ENCODE peak calls at places on chromosomes 6 and 20, in eight cellular contexts. E is left lung, R is lower lobe of right lung, Z is GM12865, Q is colonic mucosa, J is AG04450, G is GM10248, S is epithelial cell of esophagus. D is an unnamed sample.

GRCh38 chr20:40925829-40926228 is 102.8 kb upstream of the TOP1 start:
- DNase-seq in Z (no peak), Q (no peak), J (no peak), R (no peak), S (no peak), G (no peak), E (no peak), D (no peak)

GRCh38 chr6:161080263-161080970 is 88.8 kb downstream of the MAP3K4 start:
- DNase-seq in G (no peak), Z (no peak), R (no peak), S (no peak), E (no peak), J (no peak), Q (no peak), D (no peak)

GRCh38 chr6:144646066-144646800 is 361.1 kb downstream of the UTRN start:
- DNase-seq in Q (no peak), R (no peak), E (no peak), J (no peak), Z (no peak), S (no peak), G (no peak), D (no peak)

GRCh38 chr6:106886922-106887797 is 87.4 kb downstream of the CD24 start:
- DNase-seq in R (no peak), E (no peak), Z (no peak), G (no peak), Q (no peak), J (no peak), S (peak), D (no peak)

GRCh38 chr6:54879188-54879985 is 32.8 kb downstream of the FAM83B start:
- DNase-seq in Z (no peak), S (peak), J (no peak), E (no peak), G (no peak), R (no peak), Q (no peak), D (no peak)

GRCh38 chr6:20660534-20660933 is 126.3 kb downstream of the CDKAL1 start:
- DNase-seq in E (no peak), J (no peak), S (peak), Z (no peak), R (no peak), G (no peak), Q (no peak), D (no peak)

GRCh38 chr6:158040051-158040803 is 58.6 kb downstream of the SYNJ2 start:
- DNase-seq in Z (peak), R (peak), Q (no peak), E (no peak), J (peak), G (peak), S (peak), D (peak)

GRCh38 chr20:53707341-53708102 is 113.9 kb upstream of the ZNF217 start:
- DNase-seq in R (no peak), E (no peak), Q (no peak), Z (peak), S (no peak), J (peak), G (no peak), D (peak)

GRCh38 chr6:10453596-10453995 is 38.7 kb upstream of the TFAP2A start:
- DNase-seq in Z (no peak), J (no peak), G (no peak), R (no peak), S (no peak), Q (no peak), E (no peak), D (no peak)

GRCh38 chr6:57138026-57138425 is 34.1 kb upstream of the BAG2 start:
- DNase-seq in G (no peak), E (no peak), Z (no peak), R (no peak), J (no peak), Q (no peak), S (no peak), D (no peak)

GRCh38 chr6:23111984-23112383 is 542.6 kb downstream of the HDGFL1 start:
- DNase-seq in J (peak), Q (no peak), R (no peak), Z (no peak), E (no peak), S (no peak), G (no peak), D (no peak)

GRCh38 chr6:43286456-43286994 is 11.5 kb upstream of the SLC22A7 start:
- DNase-seq in S (no peak), R (no peak), Z (no peak), J (no peak), G (no peak), Q (no peak), E (no peak), D (no peak)

GRCh38 chr6:43287717-43288679 is 10.1 kb upstream of the SLC22A7 start:
- DNase-seq in S (no peak), G (no peak), E (no peak), R (no peak), Z (no peak), Q (peak), J (no peak), D (no peak)

GRCh38 chr6:43285832-43286231 is 12.2 kb upstream of the SLC22A7 start:
- DNase-seq in S (no peak), G (no peak), Z (no peak), Q (no peak), E (no peak), J (no peak), R (no peak), D (no peak)

GRCh38 chr6:43285415-43285814 is 12.6 kb upstream of the SLC22A7 start:
- DNase-seq in J (no peak), G (no peak), E (no peak), Z (no peak), R (no peak), Q (no peak), S (no peak), D (no peak)

DNA sequence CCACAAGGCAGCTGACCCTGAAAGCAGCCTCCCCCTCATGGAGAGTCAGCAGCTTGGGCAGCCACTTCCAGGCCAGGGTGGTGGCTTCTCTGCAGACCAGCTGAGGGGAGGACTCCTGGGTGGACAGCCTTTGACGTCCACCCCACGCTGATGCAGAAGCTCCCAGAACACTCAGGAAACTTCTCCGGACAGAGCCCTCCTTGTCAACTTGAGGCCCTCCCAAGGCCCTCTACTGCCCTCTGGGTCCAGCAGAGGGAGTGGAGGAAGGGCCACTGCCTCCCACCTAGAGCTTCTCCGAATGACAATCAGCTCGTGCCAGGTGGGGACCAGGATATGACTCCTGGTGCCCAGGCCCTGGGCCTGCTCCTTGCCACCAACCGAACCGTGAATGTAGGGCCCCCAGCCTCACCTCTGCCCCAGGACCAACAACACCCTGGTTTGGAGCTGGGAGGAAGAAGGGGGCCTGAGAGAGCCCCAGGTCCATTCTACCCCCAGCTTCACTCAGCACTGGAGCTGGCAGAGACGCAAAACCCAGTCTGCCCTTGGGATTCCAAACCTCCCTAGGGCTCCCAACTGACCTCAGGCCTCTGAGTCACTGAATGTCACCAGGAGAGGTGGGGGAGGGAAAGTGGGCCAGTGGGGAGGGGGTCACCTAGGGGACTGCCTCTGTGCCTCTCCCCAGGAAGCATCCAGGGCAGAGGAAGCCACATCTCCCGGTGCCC is 10.9 kb upstream of the SLC22A7 start:
- DNase-seq in E (no peak), Z (no peak), Q (peak), J (no peak), S (no peak), G (no peak), R (no peak), D (no peak)
- TF ChIP-seq CTCF in E (no peak), Z (no peak), Q (no peak), J (peak), S (no peak), G (no peak), R (no peak), D (no peak)

DNA sequence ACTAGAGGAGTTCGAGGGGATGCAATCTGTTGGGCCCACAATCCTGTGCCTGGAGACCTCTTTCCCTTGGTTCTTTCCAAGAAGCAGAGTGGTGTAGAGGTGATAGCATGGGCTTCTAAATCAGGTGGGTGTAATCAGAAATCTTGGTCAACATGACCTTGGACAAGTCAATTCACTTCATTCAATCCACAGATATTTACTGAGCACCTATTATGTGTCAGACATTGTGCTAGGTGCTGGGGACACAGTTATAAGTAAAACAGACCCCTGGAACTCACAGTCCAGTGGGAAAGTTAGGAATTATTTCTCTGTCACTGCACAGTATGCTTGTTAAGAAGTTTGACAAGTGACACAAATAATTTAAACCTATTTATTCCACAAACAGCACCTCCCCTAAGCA is 3.3 kb upstream of the E2F1 start:
- DNase-seq in E (no peak), Z (no peak), G (no peak), J (no peak), Q (no peak), R (no peak), S (no peak), D (no peak)
- TF ChIP-seq CTCF in E (no peak), Z (no peak), G (no peak), J (no peak), Q (no peak), R (no peak), S (no peak), D (no peak)

DNA sequence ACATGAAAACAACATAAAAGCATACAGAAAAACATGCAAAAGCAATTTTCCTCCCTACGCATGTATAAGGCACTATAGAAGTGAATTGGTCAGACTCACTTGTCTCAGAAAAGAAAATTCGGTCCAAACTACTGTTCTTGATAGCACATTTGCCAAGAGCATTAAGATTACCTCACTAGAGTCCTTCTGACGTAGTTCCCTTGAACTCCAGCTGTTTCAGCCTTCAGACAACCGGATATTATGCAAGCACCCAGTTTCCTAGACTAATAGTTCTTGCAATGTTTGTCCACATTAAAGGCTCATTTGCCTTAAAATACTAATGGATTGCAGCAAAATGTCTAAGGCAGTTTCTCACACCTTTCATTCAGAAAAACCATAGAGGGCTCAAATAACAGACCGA is 2.5 kb upstream of the CASS4 start:
- DNase-seq in E (no peak), R (no peak), J (peak), Z (no peak), S (no peak), Q (no peak), G (no peak), D (no peak)
- TF ChIP-seq CTCF in E (no peak), R (no peak), J (no peak), Z (no peak), S (no peak), Q (no peak), G (no peak), D (no peak)

GRCh38 chr6:139927742-139928305 is 553.4 kb upstream of the CITED2 start:
- DNase-seq in R (no peak), S (no peak), E (no peak), Z (no peak), J (no peak), Q (no peak), G (no peak), D (no peak)

GRCh38 chr6:139926711-139927110 is 552.3 kb upstream of the CITED2 start:
- DNase-seq in J (no peak), E (no peak), R (no peak), Q (no peak), G (no peak), Z (peak), S (no peak), D (no peak)

GRCh38 chr6:139925894-139926641 is 551.6 kb upstream of the CITED2 start:
- DNase-seq in G (no peak), R (no peak), S (no peak), E (no peak), Q (peak), J (peak), Z (no peak), D (no peak)

GRCh38 chr6:139923964-139924475 is 549.6 kb upstream of the CITED2 start:
- DNase-seq in E (no peak), R (no peak), J (no peak), S (peak), Z (no peak), Q (no peak), G (no peak), D (no peak)

DNA sequence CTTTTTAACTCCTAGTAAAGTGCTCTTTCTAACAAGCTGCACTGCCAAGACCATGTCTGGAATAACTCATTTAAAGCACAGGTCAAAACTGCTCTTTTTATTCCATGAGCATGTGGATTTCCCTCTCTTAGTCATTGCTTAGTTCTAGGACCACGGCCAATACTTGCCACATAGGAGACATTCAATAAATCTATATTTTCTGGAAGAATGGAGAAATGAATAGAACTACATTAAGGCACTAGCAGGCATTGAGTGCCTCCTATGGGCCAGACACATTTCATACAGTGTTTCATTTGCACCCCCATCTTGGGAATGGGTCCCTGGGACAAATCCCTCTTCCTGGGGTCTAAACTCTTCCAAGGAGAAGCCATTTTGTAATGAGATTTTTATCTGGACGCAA is 552.8 kb upstream of the CITED2 start:
- DNase-seq in Z (no peak), Q (no peak), G (peak), S (no peak), E (no peak), R (no peak), J (peak), D (no peak)
- TF ChIP-seq CTCF in Z (peak), Q (peak), G (peak), S (peak), E (peak), R (peak), J (peak), D (no peak)